ENCODE peak calls at places on chromosomes 5 and 9, in four cellular contexts. W, V, U and B are unnamed samples.

GRCh38 chr5:32071351-32071944 is 102.7 kb downstream of the GOLPH3 start:
- DNase-seq in W (no peak), V (no peak), U (no peak), B (no peak)

GRCh38 chr5:62717211-62717927 is 138.8 kb downstream of the LRRC70 start:
- DNase-seq in W (no peak), V (no peak), U (no peak), B (no peak)

GRCh38 chr9:93958875-93959682 is 3.9 kb upstream of the BARX1 start:
- DNase-seq in W (no peak), V (peak; percentile 18), U (no peak), B (peak; percentile 27)

GRCh38 chr9:133023117-133023890 is 7.5 kb upstream of the GTF3C5 start:
- DNase-seq in W (no peak), V (no peak), U (no peak), B (no peak)

GRCh38 chr9:115628426-115628825 is 510.5 kb upstream of the TNC start:
- DNase-seq in W (no peak), V (no peak), U (no peak), B (no peak)

GRCh38 chr5:138636401-138636944 is 61.3 kb upstream of the HSPA9 start:
- DNase-seq in W (no peak), V (no peak), U (no peak), B (peak; percentile 26)

GRCh38 chr9:131799177-131799823 is 59.4 kb upstream of the RAPGEF1 start:
- DNase-seq in W (peak; percentile 86), V (peak; percentile 16), U (peak; percentile 41), B (peak; percentile 91)

GRCh38 chr5:176700239-176700847 is 53.1 kb downstream of the TSPAN17 start:
- DNase-seq in W (peak; percentile 16), V (no peak), U (no peak), B (no peak)

GRCh38 chr9:112271466-112272098 is 61.8 kb downstream of the PTBP3 start:
- DNase-seq in W (no peak), V (peak; percentile 20), U (no peak), B (no peak)

GRCh38 chr9:134136117-134136996 is 475 bp downstream of the WDR5 start:
- DNase-seq in W (peak; percentile 23), V (peak; percentile 12), U (no peak), B (no peak)

GRCh38 chr5:751496-751895 is 33.0 kb downstream of the ZDHHC11B start:
- DNase-seq in W (no peak), V (no peak), U (no peak), B (no peak)

GRCh38 chr9:32954642-32955041 is 46.8 kb downstream of the APTX start:
- DNase-seq in W (no peak), V (peak; percentile 56), U (no peak), B (no peak)

GRCh38 chr5:103441523-103441922 is 121.1 kb downstream of the NUDT12 start:
- DNase-seq in W (no peak), V (no peak), U (no peak), B (no peak)

GRCh38 chr9:121944741-121945191 is 148.3 kb downstream of the TTLL11 start:
- DNase-seq in W (no peak), V (peak; percentile 80), U (no peak), B (no peak)

GRCh38 chr9:121732383-121732782 is 80.9 kb downstream of the DAB2IP start:
- DNase-seq in W (no peak), V (no peak), U (no peak), B (no peak)

GRCh38 chr5:13987843-13988464 is 43.5 kb upstream of the DNAH5 start:
- DNase-seq in W (peak; percentile 56), V (peak; percentile 68), U (no peak), B (no peak)

GRCh38 chr5:31937703-31938102 is 236.4 kb downstream of the GOLPH3 start:
- DNase-seq in W (no peak), V (no peak), U (no peak), B (no peak)

GRCh38 chr5:130836729-130837660 is 328.1 kb downstream of the HINT1 start:
- DNase-seq in W (no peak), V (peak; percentile 35), U (no peak), B (no peak)

GRCh38 chr9:4197548-4197947 is 102.3 kb downstream of the GLIS3 start:
- DNase-seq in W (no peak), V (no peak), U (no peak), B (no peak)

GRCh38 chr9:6029581-6029980 is 14.2 kb upstream of the RANBP6 start:
- DNase-seq in W (no peak), V (no peak), U (no peak), B (no peak)

GRCh38 chr9:79279356-79279755 is 292.4 kb upstream of the TLE4 start:
- DNase-seq in W (no peak), V (no peak), U (no peak), B (no peak)
- TF ChIP-seq CTCF in W (no peak), V (no peak), U (no peak), B (no peak)

DNA sequence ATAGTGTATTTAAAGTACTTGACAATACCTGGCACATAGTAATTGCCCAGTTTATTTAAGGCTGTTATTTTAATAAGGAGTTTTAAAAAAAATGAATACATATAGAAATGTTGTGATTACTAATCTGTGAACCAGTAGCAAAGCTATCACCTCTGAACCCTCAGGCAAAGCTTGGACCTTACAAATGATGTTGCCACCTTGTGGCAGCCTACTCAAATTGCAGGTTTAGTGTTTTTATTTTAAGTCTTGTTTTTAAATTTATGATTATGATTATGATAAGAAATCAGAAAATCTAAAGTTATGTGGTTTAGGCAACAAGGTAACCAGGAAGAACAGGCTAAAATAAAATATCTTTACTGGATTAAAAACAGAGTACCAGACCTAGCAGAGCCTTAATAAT is 35.8 kb downstream of the PPARGC1B start:
- DNase-seq in W (no peak), V (no peak), U (no peak), B (no peak)
- TF ChIP-seq CTCF in W (peak; percentile 60), V (no peak), U (peak; percentile 38), B (peak; percentile 64)

GRCh38 chr9:82549174-82549821 is 513.6 kb downstream of the RASEF start:
- DNase-seq in W (no peak), V (no peak), U (no peak), B (no peak)
- TF ChIP-seq CTCF in W (no peak), V (peak; percentile 6), U (no peak), B (no peak)

GRCh38 chr5:93578813-93579560 is 2.0 kb downstream of the NR2F1-AS1 start:
- DNase-seq in W (peak; percentile 76), V (peak; percentile 84), U (no peak), B (no peak)
- TF ChIP-seq CTCF in W (no peak), V (peak; percentile 8), U (no peak), B (peak; percentile 54)

GRCh38 chr5:64210866-64211265 is 45.2 kb downstream of the RNF180 start:
- DNase-seq in W (no peak), V (peak; percentile 84), U (no peak), B (no peak)

GRCh38 chr5:64213568-64213967 is 47.9 kb downstream of the RNF180 start:
- DNase-seq in W (no peak), V (no peak), U (no peak), B (no peak)

GRCh38 chr5:64209353-64209752 is 43.7 kb downstream of the RNF180 start:
- DNase-seq in W (no peak), V (no peak), U (no peak), B (no peak)

GRCh38 chr5:64206653-64207052 is 41.0 kb downstream of the RNF180 start:
- DNase-seq in W (no peak), V (peak; percentile 2), U (no peak), B (no peak)

GRCh38 chr5:64207978-64208377 is 42.3 kb downstream of the RNF180 start:
- DNase-seq in W (no peak), V (peak; percentile 42), U (no peak), B (no peak)
- TF ChIP-seq CTCF in W (peak; percentile 65), V (no peak), U (peak; percentile 43), B (peak; percentile 87)

GRCh38 chr5:124738751-124739559 is 7.5 kb downstream of the ZNF608 start:
- DNase-seq in W (no peak), V (no peak), U (no peak), B (no peak)
- TF ChIP-seq CTCF in W (peak; percentile 65), V (peak; percentile 8), U (no peak), B (peak; percentile 66)

GRCh38 chr5:34685485-34686197 is 29.5 kb downstream of the RAI14 start:
- DNase-seq in W (no peak), V (peak; percentile 76), U (no peak), B (no peak)

GRCh38 chr5:34686762-34687268 is 30.7 kb downstream of the RAI14 start:
- DNase-seq in W (no peak), V (peak; percentile 99), U (peak; percentile 65), B (no peak)

GRCh38 chr5:34682926-34683623 is 26.9 kb downstream of the RAI14 start:
- DNase-seq in W (no peak), V (peak; percentile 73), U (no peak), B (no peak)

GRCh38 chr5:34684980-34685352 is 28.8 kb downstream of the RAI14 start:
- DNase-seq in W (no peak), V (no peak), U (no peak), B (no peak)

DNA sequence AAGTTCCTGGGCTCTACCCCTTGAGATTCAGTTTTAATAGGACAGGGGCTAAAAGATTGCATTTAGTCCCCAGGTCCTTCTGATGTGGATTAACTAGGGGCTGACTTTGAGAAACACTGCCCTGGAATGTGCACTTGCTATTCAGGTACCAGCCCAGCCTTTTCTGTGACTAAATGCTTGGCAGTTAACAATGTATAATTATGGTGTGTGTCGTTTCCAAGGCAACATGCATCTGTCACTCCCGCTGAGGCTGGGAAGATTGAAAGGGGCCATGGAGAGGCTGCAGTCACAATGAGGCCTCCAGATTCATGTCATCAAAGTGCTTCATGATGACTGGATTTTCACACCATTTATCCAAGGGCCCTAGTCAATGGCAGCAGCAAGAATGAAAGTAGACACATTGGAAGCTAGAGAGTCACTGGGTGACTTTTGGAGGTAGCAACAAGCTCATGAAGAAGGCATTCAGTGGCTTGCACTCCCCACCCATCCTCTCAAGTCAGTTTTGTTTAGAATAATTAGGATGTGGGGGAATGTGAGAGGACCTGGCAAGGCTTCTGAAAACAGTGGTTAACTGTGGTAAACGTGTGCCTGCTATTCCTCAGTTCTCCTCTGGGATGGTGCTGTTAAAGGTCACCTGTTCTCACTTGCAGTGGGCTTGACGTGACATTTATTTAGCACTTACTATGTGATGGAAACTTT is 28.3 kb downstream of the RAI14 start:
- DNase-seq in W (peak; percentile 24), V (peak; percentile 83), U (no peak), B (no peak)
- TF ChIP-seq CTCF in W (peak; percentile 47), V (no peak), U (no peak), B (no peak)

GRCh38 chr5:3599283-3600105 is 3.9 kb downstream of the IRX1 start:
- DNase-seq in W (no peak), V (peak; percentile 47), U (no peak), B (no peak)
- TF ChIP-seq CTCF in W (peak; percentile 44), V (peak; percentile 21), U (peak; percentile 24), B (no peak)

DNA sequence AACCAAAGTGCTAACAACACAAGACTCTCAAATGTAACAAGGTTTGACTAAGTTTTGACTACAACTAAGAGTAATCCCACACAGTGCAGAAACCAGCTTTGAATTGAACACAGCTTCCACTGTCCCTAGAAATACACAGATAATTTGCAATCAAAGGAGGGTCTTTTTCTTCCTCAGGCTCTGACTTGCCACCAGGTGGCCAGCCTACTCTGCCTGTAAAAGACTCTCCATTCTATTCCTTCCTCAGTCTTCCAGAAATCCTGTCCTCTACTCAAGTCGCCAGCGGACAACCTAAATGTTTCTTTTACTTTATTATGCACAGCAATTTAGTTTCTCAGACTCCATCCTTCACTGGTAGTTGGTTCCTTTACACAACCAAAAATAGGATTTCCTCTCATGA is 32.2 kb upstream of the MCTP1 start:
- DNase-seq in W (no peak), V (no peak), U (no peak), B (no peak)
- TF ChIP-seq CTCF in W (peak; percentile 38), V (peak; percentile 18), U (no peak), B (peak; percentile 36)